ENCODE peak calls at places on chromosomes 11 and 22, in four cellular contexts. One of them, this sample, is unnamed.
A peak's percentile ranks its signal among the peaks of the same experiment; 100 is the strongest.

GRCh38 chr11:11946180-11946579 is 62.2 kb downstream of the DKK3 start:
- DNase-seq in Daoy: no peak
- DNase-seq in NCI-H748 treated with DMSO at 0.1 percent for 48 hours: no peak
- DNase-seq in tibial artery: no peak
- DNase-seq in this sample: no peak

GRCh38 chr11:76208829-76209670 is 2.7 kb upstream of the WNT11 start:
- DNase-seq in Daoy: peak; percentile 74
- DNase-seq in NCI-H748 treated with DMSO at 0.1 percent for 48 hours: peak; percentile 65
- DNase-seq in tibial artery: peak; percentile 86
- DNase-seq in this sample: peak; percentile 85

GRCh38 chr11:12430351-12430750 is 53.0 kb downstream of the PARVA start:
- DNase-seq in Daoy: peak; percentile 29
- DNase-seq in NCI-H748 treated with DMSO at 0.1 percent for 48 hours: no peak
- DNase-seq in tibial artery: no peak
- DNase-seq in this sample: no peak

GRCh38 chr11:134529212-134530096 is 117.4 kb upstream of the B3GAT1 start:
- DNase-seq in Daoy: no peak
- DNase-seq in NCI-H748 treated with DMSO at 0.1 percent for 48 hours: no peak
- DNase-seq in tibial artery: peak; percentile 53
- DNase-seq in this sample: peak; percentile 30

GRCh38 chr11:128903248-128904041 is 12.3 kb downstream of the KCNJ5 start:
- DNase-seq in Daoy: peak; percentile 74
- DNase-seq in NCI-H748 treated with DMSO at 0.1 percent for 48 hours: no peak
- DNase-seq in tibial artery: peak; percentile 76
- DNase-seq in this sample: peak; percentile 66

GRCh38 chr11:96156379-96156722 is 186.6 kb downstream of the MAML2 start:
- DNase-seq in Daoy: no peak
- DNase-seq in NCI-H748 treated with DMSO at 0.1 percent for 48 hours: no peak
- DNase-seq in tibial artery: no peak
- DNase-seq in this sample: no peak

GRCh38 chr11:112523917-112524316 is 263.3 kb upstream of the PLET1 start:
- DNase-seq in Daoy: no peak
- DNase-seq in NCI-H748 treated with DMSO at 0.1 percent for 48 hours: no peak
- DNase-seq in tibial artery: no peak
- DNase-seq in this sample: no peak

GRCh38 chr11:118434553-118435232 is 1.6 kb upstream of the KMT2A start:
- DNase-seq in Daoy: peak; percentile 34
- DNase-seq in NCI-H748 treated with DMSO at 0.1 percent for 48 hours: peak; percentile 15
- DNase-seq in tibial artery: peak; percentile 68
- DNase-seq in this sample: peak; percentile 52

GRCh38 chr11:123797065-123797940 is 8.8 kb downstream of the OR6M1 start:
- DNase-seq in Daoy: no peak
- DNase-seq in NCI-H748 treated with DMSO at 0.1 percent for 48 hours: no peak
- DNase-seq in tibial artery: no peak
- DNase-seq in this sample: no peak

GRCh38 chr22:19912236-19912999 is 29.2 kb upstream of the COMT start:
- DNase-seq in Daoy: no peak
- DNase-seq in NCI-H748 treated with DMSO at 0.1 percent for 48 hours: no peak
- DNase-seq in tibial artery: no peak
- DNase-seq in this sample: no peak

GRCh38 chr22:45884201-45885067 is 92.5 kb downstream of the WNT7B start:
- DNase-seq in Daoy: peak; percentile 51
- DNase-seq in NCI-H748 treated with DMSO at 0.1 percent for 48 hours: no peak
- DNase-seq in tibial artery: peak; percentile 60
- DNase-seq in this sample: peak; percentile 40

GRCh38 chr11:95143106-95143681 is 53.5 kb downstream of the ENDOD1 start:
- DNase-seq in Daoy: no peak
- DNase-seq in NCI-H748 treated with DMSO at 0.1 percent for 48 hours: no peak
- DNase-seq in tibial artery: no peak
- DNase-seq in this sample: no peak

GRCh38 chr11:23725752-23726151 is 771.1 kb upstream of the LUZP2 start:
- DNase-seq in Daoy: no peak
- DNase-seq in NCI-H748 treated with DMSO at 0.1 percent for 48 hours: no peak
- DNase-seq in tibial artery: no peak
- DNase-seq in this sample: no peak

GRCh38 chr22:20664594-20664959 is 109.3 kb upstream of the SERPIND1 start:
- DNase-seq in Daoy: no peak
- DNase-seq in NCI-H748 treated with DMSO at 0.1 percent for 48 hours: no peak
- DNase-seq in tibial artery: no peak
- DNase-seq in this sample: no peak

GRCh38 chr22:49936973-49937757 is 18.7 kb downstream of the CRELD2 start:
- DNase-seq in Daoy: no peak
- DNase-seq in NCI-H748 treated with DMSO at 0.1 percent for 48 hours: no peak
- DNase-seq in tibial artery: no peak
- DNase-seq in this sample: no peak

This sample was measured in lower lobe of right lung.